ENCODE peak calls at places on chromosomes 16 and 17, in eight cellular contexts. O is AML-193; Z is cardiac muscle cell; G is GOT3; K is foreskin fibroblast; B is AG09309; R is stimulated activated CD8-positive, alpha-beta memory T cell treated with anti-CD3 and anti-CD28 coated beads, Interleukin-12 subunit alpha, Interleukin-12 subunit beta, amount 100 ng/mL, for 4 hours; S is activated T-cell treated with anti-CD3 and anti-CD28 coated beads, Interleukin-2, amount 50 U/mL, for 72 hours. P is an unnamed sample.

GRCh38 chr17:42313773-42314566 is 25.7 kb downstream of the STAT5A start:
- DNase-seq in S (no peak), G (no peak), B (no peak), O (no peak), R (no peak), Z (no peak), K (no peak), P (no peak)

GRCh38 chr17:2841606-2842005 is 45.4 kb downstream of the RAP1GAP2 start:
- DNase-seq in B (no peak), R (no peak), G (no peak), O (no peak), S (no peak), K (peak; percentile 40), Z (no peak), P (no peak)

GRCh38 chr16:54422159-54422558 is 135.6 kb upstream of the IRX3 start:
- DNase-seq in B (no peak), Z (no peak), R (no peak), S (no peak), O (no peak), G (no peak), K (no peak), P (no peak)

GRCh38 chr17:17729620-17730249 is 48.5 kb downstream of the RAI1 start:
- DNase-seq in G (no peak), O (no peak), B (no peak), S (peak; percentile 59), K (no peak), R (peak; percentile 35), Z (peak; percentile 45), P (no peak)

GRCh38 chr16:53071748-53072301 is 17.0 kb downstream of the CHD9 start:
- DNase-seq in O (no peak), R (no peak), K (peak; percentile 35), Z (no peak), B (no peak), S (no peak), G (no peak), P (no peak)

GRCh38 chr17:55458977-55459376 is 37.3 kb upstream of the MMD start:
- DNase-seq in S (peak; percentile 72), K (peak; percentile 87), G (peak; percentile 20), B (no peak), Z (no peak), R (no peak), O (no peak), P (no peak)

GRCh38 chr16:66618588-66618987 is 14.1 kb downstream of the CMTM3 start:
- DNase-seq in K (peak; percentile 97), R (no peak), B (peak; percentile 90), G (peak; percentile 28), Z (no peak), S (no peak), O (no peak), P (no peak)

GRCh38 chr17:74862108-74862901 is 2.6 kb upstream of the GRIN2C start:
- DNase-seq in K (peak; percentile 76), S (peak; percentile 82), Z (peak; percentile 85), G (no peak), R (peak; percentile 33), B (no peak), O (peak; percentile 25), P (peak; percentile 79)

GRCh38 chr16:50313596-50314483 is 47.5 kb downstream of the ADCY7 start:
- DNase-seq in R (peak; percentile 24), Z (no peak), G (no peak), K (no peak), O (peak; percentile 45), S (peak; percentile 33), B (no peak), P (no peak)

GRCh38 chr16:56944954-56945839 is 13.3 kb downstream of the HERPUD1 start:
- DNase-seq in S (no peak), Z (no peak), B (no peak), R (no peak), K (peak; percentile 50), G (no peak), O (no peak), P (no peak)

GRCh38 chr17:58165981-58166380 is 801 bp upstream of the OR4D2 start:
- DNase-seq in S (no peak), O (no peak), Z (no peak), R (no peak), G (no peak), B (no peak), K (no peak), P (no peak)

GRCh38 chr16:11913425-11914079 is 2.2 kb downstream of the GSPT1 start:
- DNase-seq in O (no peak), S (peak; percentile 31), R (no peak), K (peak; percentile 45), B (no peak), G (no peak), Z (no peak), P (no peak)

GRCh38 chr17:21213491-21214014 is 408 bp downstream of the TMEM11 start:
- DNase-seq in G (no peak), S (peak; percentile 46), K (peak; percentile 64), R (no peak), Z (peak; percentile 69), B (no peak), O (no peak), P (no peak)

GRCh38 chr16:84618428-84619102 is 687 bp upstream of the COTL1 start:
- DNase-seq in G (peak; percentile 64), Z (no peak), S (no peak), B (peak; percentile 83), R (no peak), O (peak; percentile 37), K (peak; percentile 96), P (peak; percentile 52)

GRCh38 chr16:75415169-75415908 is 18.0 kb downstream of the CFDP1 start:
- DNase-seq in K (no peak), O (no peak), S (no peak), B (no peak), R (no peak), Z (no peak), G (no peak), P (no peak)

GRCh38 chr17:20035501-20035900 is 26.3 kb downstream of the SPECC1 start:
- DNase-seq in B (no peak), R (no peak), O (no peak), K (no peak), G (no peak), S (no peak), Z (no peak), P (no peak)

GRCh38 chr16:11219188-11219587 is 36.8 kb downstream of the SOCS1 start:
- DNase-seq in R (no peak), G (no peak), O (peak; percentile 82), B (no peak), S (no peak), Z (no peak), K (no peak), P (no peak)

GRCh38 chr17:76529643-76530488 is 7.6 kb downstream of the CYGB start:
- DNase-seq in R (no peak), O (no peak), Z (peak; percentile 49), S (no peak), B (peak; percentile 45), K (peak; percentile 95), G (no peak), P (no peak)

GRCh38 chr17:5557485-5557884 is 26.8 kb downstream of the NLRP1 start:
- DNase-seq in Z (no peak), G (no peak), S (no peak), O (no peak), K (peak; percentile 81), R (no peak), B (peak; percentile 31), P (no peak)

GRCh38 chr16:85686912-85687591 is 1.7 kb downstream of the GINS2 start:
- DNase-seq in O (no peak), R (no peak), Z (no peak), B (no peak), S (peak; percentile 45), G (no peak), K (no peak), P (no peak)

GRCh38 chr16:61862756-61863155 is 173.5 kb downstream of the CDH8 start:
- DNase-seq in S (no peak), K (no peak), O (no peak), B (no peak), Z (no peak), G (no peak), R (no peak), P (no peak)

GRCh38 chr16:68227183-68227793 is 8.6 kb downstream of the ESRP2 start:
- DNase-seq in O (no peak), R (no peak), S (no peak), G (no peak), B (no peak), Z (no peak), K (no peak), P (no peak)

GRCh38 chr17:19470529-19471261 is 59.7 kb downstream of the RNF112 start:
- DNase-seq in B (no peak), Z (no peak), G (no peak), S (no peak), R (no peak), O (no peak), K (peak; percentile 67), P (no peak)

GRCh38 chr16:14423344-14423743 is 206.7 kb downstream of the PARN start:
- DNase-seq in S (no peak), B (no peak), G (no peak), Z (no peak), O (no peak), R (no peak), K (peak; percentile 25), P (no peak)

GRCh38 chr16:71360378-71360777 is 1.9 kb downstream of the CALB2 start:
- DNase-seq in K (peak; percentile 89), Z (no peak), G (no peak), B (peak; percentile 85), S (no peak), O (peak; percentile 3), R (no peak), P (no peak)

GRCh38 chr16:57530104-57530522 is 6.3 kb downstream of the CCDC102A start:
- DNase-seq in O (no peak), Z (no peak), K (peak; percentile 81), S (peak; percentile 74), B (no peak), R (peak; percentile 61), G (no peak), P (no peak)